ENCODE peak calls at places on chromosomes 13 and 19, in five cellular contexts. H, S, L, J and V are unnamed samples. For H3K4me1, the result is how much of the 10 kb centered on the place peaks cover.

GRCh38 chr13:79485014-79485441 is 4.1 kb downstream of the NDFIP2 start:
- DNase-seq in H (no peak), S (no peak), L (peak), J (no peak), V (peak)

GRCh38 chr19:57850553-57851017 is 926 bp downstream of the ZNF587 start:
- DNase-seq in H (no peak), S (no peak), L (peak), J (no peak), V (peak)

GRCh38 chr19:41792513-41793413 is 3.6 kb upstream of the CEACAM3 start:
- DNase-seq in H (peak), S (peak), L (peak), J (peak), V (peak)

GRCh38 chr19:42203700-42204099 is 13.8 kb downstream of the DEDD2 start:
- DNase-seq in H (no peak), S (no peak), L (no peak), J (no peak), V (no peak)

GRCh38 chr13:106464076-106464475 is 71.4 kb downstream of the EFNB2 start:
- DNase-seq in H (no peak), S (no peak), L (no peak), J (no peak), V (no peak)

GRCh38 chr19:37413243-37414084 is 42.6 kb downstream of the ZNF527 start:
- DNase-seq in H (no peak), S (no peak), L (no peak), J (no peak), V (no peak)

GRCh38 chr19:53957448-53958167 is 5.1 kb upstream of the CACNG8 start:
- DNase-seq in H (no peak), S (no peak), L (no peak), J (no peak), V (no peak)

GRCh38 chr19:2097330-2098327 is 914 bp downstream of the IZUMO4 start:
- DNase-seq in H (no peak), S (no peak), L (peak), J (no peak), V (peak)

GRCh38 chr13:106369091-106369490 is 166.4 kb downstream of the EFNB2 start:
- DNase-seq in H (no peak), S (no peak), L (no peak), J (no peak), V (no peak)

GRCh38 chr19:4371209-4371897 is 28.0 kb downstream of the MPND start:
- DNase-seq in H (no peak), S (no peak), L (no peak), J (no peak), V (no peak)

GRCh38 chr19:6761053-6761676 is 6.1 kb downstream of the SH2D3A start:
- DNase-seq in H (peak), S (no peak), L (no peak), J (no peak), V (no peak)

GRCh38 chr13:46633416-46633815 is 80.4 kb downstream of the LRCH1 start:
- DNase-seq in H (no peak), S (no peak), L (no peak), J (no peak), V (no peak)

GRCh38 chr13:73142091-73142490 is 83.3 kb downstream of the KLF5 start:
- DNase-seq in H (no peak), S (no peak), L (peak), J (no peak), V (no peak)

GRCh38 chr19:43562698-43563241 is 12.6 kb downstream of the XRCC1 start:
- DNase-seq in H (peak), S (no peak), L (peak), J (peak), V (peak)

GRCh38 chr19:11069451-11070009 is 19.7 kb upstream of the LDLR start:
- DNase-seq in H (no peak), S (no peak), L (no peak), J (no peak), V (no peak)

GRCh38 chr19:19776206-19777008 is 43.5 kb upstream of the ZNF14 start:
- DNase-seq in H (peak), S (peak), L (peak), J (peak), V (peak)

GRCh38 chr19:10333758-10334339 is 520 bp upstream of the RAVER1 start:
- DNase-seq in H (no peak), S (no peak), L (peak), J (no peak), V (no peak)

GRCh38 chr19:55257461-55258411 is 1.1 kb downstream of the PPP6R1 start:
- DNase-seq in H (no peak), S (no peak), L (no peak), J (no peak), V (no peak)

GRCh38 chr19:10433131-10433536 is 12.8 kb downstream of the PDE4A start:
- DNase-seq in H (no peak), S (no peak), L (peak), J (no peak), V (no peak)

GRCh38 chr13:42056146-42056545 is 7.7 kb downstream of the DGKH start:
- DNase-seq in H (no peak), S (no peak), L (no peak), J (no peak), V (no peak)

GRCh38 chr13:48723168-48723567 is 69.4 kb downstream of the CYSLTR2 start:
- DNase-seq in H (no peak), S (no peak), L (no peak), J (no peak), V (no peak)
- TF ChIP-seq POLR2A in H (no peak), S (no peak), L (no peak), J (no peak), V (no peak)

DNA sequence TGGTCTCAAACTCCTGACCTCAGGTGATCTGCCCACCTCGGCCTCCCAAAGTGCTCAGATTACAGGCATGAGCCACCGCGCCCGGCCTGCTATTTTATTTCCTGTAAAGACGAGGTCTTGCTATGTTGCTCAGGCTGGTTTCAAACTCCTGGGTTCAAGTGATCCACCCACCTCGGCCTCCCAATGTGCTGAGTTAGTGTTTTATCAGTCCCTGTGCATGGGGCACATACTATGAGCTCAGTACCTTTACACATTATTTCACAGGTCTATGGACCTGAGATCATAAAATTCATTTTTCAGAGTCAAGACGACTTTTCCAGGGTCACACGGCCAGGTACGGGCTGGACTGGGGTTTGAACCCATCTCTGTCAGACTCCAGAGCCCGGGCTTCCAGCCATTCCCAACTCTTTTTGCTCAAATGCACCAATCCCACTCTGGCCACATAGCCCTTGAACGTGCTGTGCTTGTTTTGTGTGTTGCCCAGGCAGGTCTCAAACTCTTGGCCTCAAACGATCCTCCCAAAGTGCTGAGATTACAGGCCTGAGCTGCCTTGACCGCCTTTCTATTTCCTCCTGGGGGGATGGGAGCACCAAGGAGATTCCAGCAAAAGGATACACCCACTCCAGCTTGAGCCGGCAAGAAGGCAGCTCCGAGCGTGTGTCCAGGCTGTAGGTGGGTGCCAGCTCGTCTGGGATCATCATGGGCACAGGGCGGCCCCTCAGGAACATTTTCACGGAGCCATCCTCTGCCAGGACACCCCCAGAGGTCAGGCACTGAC is 1.1 kb downstream of the EML2 start:
- DNase-seq in H (no peak), S (no peak), L (peak), J (no peak), V (peak)
- H3K27ac ChIP-seq in H (no peak), S (peak), L (peak), J (peak), V (peak)

GRCh38 chr19:8368136-8368535 is 4.2 kb downstream of the ANGPTL4 start:
- DNase-seq in H (no peak), S (no peak), L (no peak), J (no peak), V (no peak)
- H3K4me1 ChIP-seq in H (half or more), S (under half), L (half or more), J (under half), V (under half)

GRCh38 chr13:33232883-33233282 is 52.7 kb downstream of the STARD13 start:
- DNase-seq in H (no peak), S (no peak), L (no peak), J (no peak), V (no peak)

GRCh38 chr13:33233547-33233946 is 52.0 kb downstream of the STARD13 start:
- DNase-seq in H (no peak), S (no peak), L (peak), J (no peak), V (no peak)

GRCh38 chr13:33235564-33235963 is 50.0 kb downstream of the STARD13 start:
- DNase-seq in H (no peak), S (no peak), L (no peak), J (no peak), V (no peak)

GRCh38 chr13:33235078-33235477 is 50.5 kb downstream of the STARD13 start:
- DNase-seq in H (no peak), S (no peak), L (no peak), J (peak), V (no peak)

DNA sequence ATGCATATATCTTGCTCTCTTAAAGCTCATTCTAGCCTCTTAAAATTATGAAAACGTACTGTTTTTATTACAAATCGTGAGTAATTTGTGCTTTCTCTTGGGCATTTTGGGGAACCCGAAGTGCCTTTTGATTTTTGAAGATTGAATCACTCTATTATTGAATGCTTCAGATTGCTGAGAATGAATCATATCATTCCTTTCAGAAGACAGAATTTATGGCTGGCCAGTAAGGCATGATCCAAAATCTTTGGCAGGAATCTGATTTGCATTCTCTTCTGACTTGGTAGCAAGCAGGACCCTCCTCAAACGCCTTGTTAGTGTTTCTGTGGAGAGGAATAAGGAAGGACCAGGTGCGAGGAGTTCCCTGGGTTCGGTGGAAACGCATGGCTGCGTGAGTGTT is 49.5 kb downstream of the STARD13 start:
- DNase-seq in H (no peak), S (no peak), L (no peak), J (no peak), V (no peak)
- TF ChIP-seq POLR2A in H (no peak), S (no peak), L (no peak), J (no peak), V (no peak)

GRCh38 chr19:39993605-39994004 is 3.3 kb upstream of the ZNF546 start:
- DNase-seq in H (no peak), S (no peak), L (no peak), J (no peak), V (no peak)
- H3K27ac ChIP-seq in H (no peak), S (no peak), L (no peak), J (no peak), V (no peak)

GRCh38 chr13:113083022-113083373 is 22.6 kb upstream of the F7 start:
- DNase-seq in H (peak), S (no peak), L (no peak), J (no peak), V (no peak)
- H3K4me1 ChIP-seq in H (under half), S (under half), L (under half), J (under half), V (under half)

GRCh38 chr19:49130325-49130724 is 11.0 kb downstream of the PPFIA3 start:
- DNase-seq in H (no peak), S (no peak), L (no peak), J (no peak), V (no peak)

GRCh38 chr19:49132974-49133609 is 13.7 kb downstream of the PPFIA3 start:
- DNase-seq in H (no peak), S (no peak), L (peak), J (no peak), V (peak)

GRCh38 chr19:49136771-49137171 is 17.4 kb downstream of the PPFIA3 start:
- DNase-seq in H (peak), S (no peak), L (no peak), J (no peak), V (peak)

GRCh38 chr19:49135686-49136085 is 16.3 kb downstream of the PPFIA3 start:
- DNase-seq in H (no peak), S (no peak), L (no peak), J (no peak), V (no peak)

GRCh38 chr19:49133621-49134454 is 14.5 kb downstream of the PPFIA3 start:
- DNase-seq in H (peak), S (no peak), L (peak), J (no peak), V (peak)
- TF ChIP-seq POLR2A in H (no peak), S (no peak), L (no peak), J (no peak), V (no peak)

GRCh38 chr13:51644649-51645048 is 60.4 kb downstream of the WDFY2 start:
- DNase-seq in H (no peak), S (no peak), L (peak), J (no peak), V (no peak)

GRCh38 chr13:51646041-51646670 is 61.9 kb downstream of the WDFY2 start:
- DNase-seq in H (no peak), S (no peak), L (no peak), J (no peak), V (no peak)

GRCh38 chr13:51647067-51647466 is 62.8 kb downstream of the WDFY2 start:
- DNase-seq in H (no peak), S (no peak), L (no peak), J (no peak), V (no peak)

GRCh38 chr13:51643882-51644281 is 59.6 kb downstream of the WDFY2 start:
- DNase-seq in H (no peak), S (no peak), L (no peak), J (no peak), V (no peak)

DNA sequence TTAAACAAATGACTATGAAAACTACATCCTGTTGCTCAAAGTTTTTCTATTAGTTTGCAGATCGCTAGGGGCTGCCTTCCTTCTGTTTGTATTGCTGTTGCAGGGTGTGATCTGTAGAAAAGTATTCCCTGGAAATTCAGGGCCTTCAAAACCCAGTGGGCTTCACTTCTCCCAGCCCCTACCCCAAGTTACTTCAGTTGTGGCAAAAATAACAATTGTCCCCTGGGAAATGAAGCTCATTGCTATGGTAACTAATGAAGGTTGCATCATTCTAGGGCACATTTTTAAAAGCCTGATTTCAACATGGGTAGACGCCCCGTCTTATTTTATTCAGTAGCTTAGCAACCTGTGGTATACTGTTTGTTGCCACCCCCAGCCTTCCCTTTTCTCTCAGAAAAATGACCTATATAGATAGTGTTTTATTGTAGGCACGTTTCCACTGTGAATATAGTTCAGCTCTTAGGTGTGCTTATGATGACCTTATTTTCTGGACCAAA is 60.9 kb downstream of the WDFY2 start:
- DNase-seq in H (no peak), S (no peak), L (no peak), J (no peak), V (no peak)
- H3K27ac ChIP-seq in H (no peak), S (peak), L (peak), J (no peak), V (no peak)

DNA sequence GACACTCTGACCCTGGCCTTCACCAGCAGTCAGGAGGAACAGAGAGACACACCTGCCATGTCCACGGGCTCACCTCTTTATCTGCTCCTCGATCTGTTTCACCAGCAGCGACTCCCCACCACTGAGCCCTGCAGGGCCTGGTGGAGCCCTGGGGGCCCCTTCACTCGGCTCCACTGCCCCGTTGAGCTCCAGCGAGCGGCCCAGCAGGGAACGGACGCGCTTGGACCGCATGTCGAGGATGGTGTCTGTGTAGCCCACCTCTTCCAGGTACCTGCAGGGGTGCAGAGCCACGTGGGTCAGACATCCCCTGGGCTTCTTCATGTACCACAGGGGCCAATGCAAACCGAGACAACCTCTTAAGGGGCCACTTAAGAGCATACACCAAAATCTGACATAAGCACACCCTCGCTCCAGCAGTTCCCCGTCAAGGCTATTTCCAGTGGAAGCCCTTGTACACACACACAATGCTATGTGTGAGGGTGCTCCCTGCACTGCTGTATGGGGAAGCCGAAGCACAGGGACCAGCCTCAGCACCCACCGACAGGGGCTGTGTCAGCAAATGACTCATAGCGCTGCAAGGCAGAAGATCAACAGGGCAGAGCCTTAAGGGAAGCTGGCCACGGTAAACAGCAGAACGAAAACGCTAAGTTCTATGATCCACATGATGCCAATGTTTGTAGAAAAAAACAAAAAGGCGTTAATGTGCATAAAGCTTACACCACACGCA is 12.7 kb upstream of the FKRP start:
- DNase-seq in H (peak), S (no peak), L (no peak), J (no peak), V (no peak)
- H3K4me1 ChIP-seq in H (under half), S (under half), L (under half), J (under half), V (under half)

GRCh38 chr19:893775-894090 is 449 bp downstream of the RNU6-9 start:
- DNase-seq in H (no peak), S (no peak), L (no peak), J (no peak), V (no peak)
- TF ChIP-seq POLR2A in H (no peak), S (no peak), L (no peak), J (no peak), V (no peak)